ENCODE peak calls at places on chromosomes 7 and 10, in seven cellular contexts. E, Z, V, I, L, K and Q are unnamed samples.

GRCh38 chr10:56633876-56634452 is 272.9 kb upstream of the ZWINT start:
- DNase-seq in E (no peak), Z (no peak), V (no peak), I (no peak), L (peak), K (no peak), Q (no peak)

GRCh38 chr10:51341216-51341615 is 266.9 kb downstream of the PRKG1 start:
- DNase-seq in E (no peak), Z (no peak), V (no peak), I (no peak), L (no peak), K (no peak), Q (peak)

GRCh38 chr10:97939446-97939990 is 89.9 kb downstream of the GOLGA7B start:
- DNase-seq in E (no peak), Z (no peak), V (no peak), I (no peak), L (no peak), K (no peak), Q (no peak)

GRCh38 chr7:55065079-55065478 is 46.3 kb downstream of the EGFR start:
- DNase-seq in E (peak), Z (no peak), V (no peak), I (no peak), L (peak), K (no peak), Q (peak)

GRCh38 chr7:131157530-131158243 is 170.0 kb upstream of the MKLN1 start:
- DNase-seq in E (no peak), Z (no peak), V (no peak), I (no peak), L (no peak), K (peak), Q (no peak)

GRCh38 chr7:130387628-130388403 is 7.5 kb downstream of the CPA1 start:
- DNase-seq in E (no peak), Z (no peak), V (no peak), I (no peak), L (no peak), K (no peak), Q (no peak)

GRCh38 chr7:153457796-153458195 is 594.4 kb upstream of the DPP6 start:
- DNase-seq in E (no peak), Z (no peak), V (no peak), I (no peak), L (no peak), K (no peak), Q (no peak)

GRCh38 chr10:62426086-62426485 is 51.9 kb downstream of the ZNF365 start:
- DNase-seq in E (peak), Z (no peak), V (no peak), I (no peak), L (no peak), K (no peak), Q (no peak)

GRCh38 chr7:155591055-155591750 is 44.8 kb upstream of the CNPY1 start:
- DNase-seq in E (no peak), Z (peak), V (no peak), I (no peak), L (no peak), K (no peak), Q (no peak)

GRCh38 chr7:134083766-134084487 is 43.2 kb upstream of the LRGUK start:
- DNase-seq in E (no peak), Z (peak), V (no peak), I (no peak), L (no peak), K (no peak), Q (no peak)

GRCh38 chr10:55734112-55734511 is 626.9 kb downstream of the ZWINT start:
- DNase-seq in E (no peak), Z (no peak), V (no peak), I (no peak), L (no peak), K (no peak), Q (no peak)

GRCh38 chr7:26334171-26334570 is 42.5 kb downstream of the SNX10 start:
- DNase-seq in E (no peak), Z (no peak), V (no peak), I (no peak), L (no peak), K (no peak), Q (no peak)

GRCh38 chr10:385571-386300 is 250.5 kb downstream of the ZMYND11 start:
- DNase-seq in E (no peak), Z (no peak), V (no peak), I (no peak), L (no peak), K (no peak), Q (no peak)

GRCh38 chr7:2701832-2702593 is 14.0 kb downstream of the AMZ1 start:
- DNase-seq in E (no peak), Z (no peak), V (peak), I (no peak), L (no peak), K (no peak), Q (no peak)

GRCh38 chr10:98029149-98030092 is 1.0 kb downstream of the CRTAC1 start:
- DNase-seq in E (no peak), Z (no peak), V (peak), I (no peak), L (no peak), K (peak), Q (no peak)

GRCh38 chr7:105647591-105647990 is 66.3 kb upstream of the EFCAB10 start:
- DNase-seq in E (peak), Z (no peak), V (no peak), I (no peak), L (no peak), K (no peak), Q (no peak)

GRCh38 chr10:131689486-131689885 is 211.3 kb upstream of the PPP2R2D start:
- DNase-seq in E (no peak), Z (no peak), V (no peak), I (no peak), L (no peak), K (no peak), Q (no peak)

GRCh38 chr10:71952745-71953144 is 11.4 kb upstream of the CHST3 start:
- DNase-seq in E (no peak), Z (no peak), V (no peak), I (no peak), L (no peak), K (no peak), Q (no peak)

GRCh38 chr7:110964770-110965169 is 126.2 kb upstream of the LRRN3 start:
- DNase-seq in E (no peak), Z (no peak), V (no peak), I (no peak), L (no peak), K (no peak), Q (no peak)

GRCh38 chr10:8180756-8181155 is 126.3 kb downstream of the GATA3 start:
- DNase-seq in E (no peak), Z (no peak), V (peak), I (no peak), L (no peak), K (no peak), Q (no peak)

GRCh38 chr10:80517416-80518142 is 20.1 kb upstream of the SH2D4B start:
- DNase-seq in E (no peak), Z (no peak), V (no peak), I (no peak), L (no peak), K (no peak), Q (no peak)

GRCh38 chr10:59383436-59383835 is 21.1 kb upstream of the FAM13C start:
- DNase-seq in E (no peak), Z (no peak), V (no peak), I (no peak), L (no peak), K (no peak), Q (no peak)

GRCh38 chr10:59384761-59385160 is 22.4 kb upstream of the FAM13C start:
- DNase-seq in E (no peak), Z (no peak), V (no peak), I (no peak), L (no peak), K (no peak), Q (no peak)

GRCh38 chr10:59383908-59384307 is 21.6 kb upstream of the FAM13C start:
- DNase-seq in E (no peak), Z (no peak), V (no peak), I (no peak), L (no peak), K (no peak), Q (no peak)

GRCh38 chr10:59381687-59382086 is 19.3 kb upstream of the FAM13C start:
- DNase-seq in E (no peak), Z (no peak), V (no peak), I (no peak), L (no peak), K (no peak), Q (no peak)

DNA sequence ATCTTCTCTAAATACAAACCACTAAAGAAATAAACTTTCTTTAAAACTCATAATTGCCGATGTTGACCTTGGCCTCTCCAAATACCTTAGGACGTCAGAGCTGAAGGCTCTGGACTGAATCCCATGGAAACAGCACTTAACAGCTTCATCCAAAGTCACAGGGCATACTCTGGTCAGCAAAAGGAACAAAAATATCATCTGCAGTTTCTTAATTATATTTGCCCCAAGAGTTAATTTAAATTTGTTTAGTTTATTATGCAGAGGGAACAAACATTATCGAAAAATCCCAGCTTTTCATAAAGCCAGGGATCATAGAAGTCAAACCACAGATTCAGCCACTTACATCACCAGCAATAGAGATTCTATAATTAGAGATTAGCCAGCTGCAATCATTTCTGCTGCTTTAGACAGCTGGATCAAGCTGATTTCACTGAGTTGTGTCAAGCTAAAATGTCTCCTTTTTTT is 20.5 kb upstream of the FAM13C start:
- DNase-seq in E (no peak), Z (no peak), V (no peak), I (no peak), L (no peak), K (no peak), Q (no peak)
- TF ChIP-seq POLR2AphosphoS5 in E (no peak), Z (no peak), V (no peak), I (no peak), L (no peak), K (no peak), Q (no peak)

GRCh38 chr10:78876449-78876848 is 192.3 kb upstream of the ZMIZ1 start:
- DNase-seq in E (no peak), Z (no peak), V (no peak), I (no peak), L (no peak), K (peak), Q (peak)

GRCh38 chr10:78875331-78875877 is 193.4 kb upstream of the ZMIZ1 start:
- DNase-seq in E (no peak), Z (no peak), V (no peak), I (no peak), L (no peak), K (peak), Q (no peak)

GRCh38 chr10:78875932-78876331 is 192.8 kb upstream of the ZMIZ1 start:
- DNase-seq in E (no peak), Z (no peak), V (no peak), I (no peak), L (no peak), K (peak), Q (no peak)

GRCh38 chr10:78879621-78880020 is 189.1 kb upstream of the ZMIZ1 start:
- DNase-seq in E (no peak), Z (no peak), V (no peak), I (no peak), L (no peak), K (no peak), Q (no peak)
- TF ChIP-seq MAX in E (no peak), Z (no peak), V (no peak), I (no peak), L (no peak), K (no peak), Q (no peak)

GRCh38 chr10:118287076-118287806 is 54.9 kb downstream of the FAM204A start:
- DNase-seq in E (no peak), Z (no peak), V (peak), I (no peak), L (no peak), K (no peak), Q (no peak)

GRCh38 chr10:118278649-118279048 is 63.5 kb downstream of the FAM204A start:
- DNase-seq in E (no peak), Z (no peak), V (no peak), I (no peak), L (no peak), K (no peak), Q (peak)

GRCh38 chr10:118277871-118278270 is 64.3 kb downstream of the FAM204A start:
- DNase-seq in E (no peak), Z (no peak), V (no peak), I (no peak), L (no peak), K (no peak), Q (no peak)

GRCh38 chr10:118286051-118286838 is 55.9 kb downstream of the FAM204A start:
- DNase-seq in E (no peak), Z (no peak), V (no peak), I (no peak), L (no peak), K (no peak), Q (no peak)

DNA sequence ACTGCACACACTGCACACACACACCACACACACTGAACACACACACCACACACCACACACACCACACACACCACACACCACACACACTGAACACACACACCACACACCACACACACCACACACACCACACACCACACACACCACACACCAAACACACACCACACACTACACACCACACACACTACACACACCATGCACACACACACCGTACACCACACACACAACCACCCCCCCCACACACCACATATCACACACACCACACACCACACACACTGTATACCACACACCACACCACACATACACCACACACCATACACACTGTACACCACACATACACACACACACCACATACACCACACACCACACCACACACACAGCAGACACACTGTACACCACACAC is 59.5 kb downstream of the FAM204A start:
- DNase-seq in E (no peak), Z (no peak), V (no peak), I (no peak), L (no peak), K (no peak), Q (no peak)
- H3K9ac ChIP-seq in E (no peak), Z (no peak), V (no peak), I (no peak), L (no peak), K (no peak), Q (no peak)

DNA sequence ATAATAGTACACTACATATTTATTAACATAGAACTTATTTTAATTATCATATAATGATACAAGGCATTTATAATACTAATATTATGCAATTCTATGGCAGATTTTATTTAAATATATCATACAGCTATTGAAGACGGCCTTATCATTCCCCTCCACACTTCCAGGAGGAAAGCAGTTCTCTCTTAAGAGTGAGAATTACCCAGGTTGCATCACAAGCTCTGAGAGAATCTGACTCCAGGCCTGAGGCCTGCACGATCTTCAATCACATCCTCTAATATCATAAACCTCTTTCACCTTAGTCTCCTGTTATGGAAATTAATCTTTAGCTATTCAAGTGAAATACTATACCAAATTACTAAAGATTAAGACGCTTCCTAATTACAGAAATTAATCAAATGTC is 564.4 kb downstream of the PARD3 start:
- DNase-seq in E (no peak), Z (no peak), V (no peak), I (no peak), L (no peak), K (no peak), Q (peak)
- TF ChIP-seq POLR2AphosphoS5 in E (no peak), Z (no peak), V (no peak), I (no peak), L (no peak), K (no peak), Q (no peak)

GRCh38 chr7:71506822-71507221 is 374.9 kb downstream of the GALNT17 start:
- DNase-seq in E (no peak), Z (no peak), V (no peak), I (no peak), L (no peak), K (no peak), Q (no peak)

GRCh38 chr7:71509381-71509780 is 377.4 kb downstream of the GALNT17 start:
- DNase-seq in E (no peak), Z (no peak), V (no peak), I (no peak), L (no peak), K (no peak), Q (no peak)

GRCh38 chr7:71507665-71508064 is 375.7 kb downstream of the GALNT17 start:
- DNase-seq in E (no peak), Z (no peak), V (no peak), I (no peak), L (no peak), K (no peak), Q (no peak)

DNA sequence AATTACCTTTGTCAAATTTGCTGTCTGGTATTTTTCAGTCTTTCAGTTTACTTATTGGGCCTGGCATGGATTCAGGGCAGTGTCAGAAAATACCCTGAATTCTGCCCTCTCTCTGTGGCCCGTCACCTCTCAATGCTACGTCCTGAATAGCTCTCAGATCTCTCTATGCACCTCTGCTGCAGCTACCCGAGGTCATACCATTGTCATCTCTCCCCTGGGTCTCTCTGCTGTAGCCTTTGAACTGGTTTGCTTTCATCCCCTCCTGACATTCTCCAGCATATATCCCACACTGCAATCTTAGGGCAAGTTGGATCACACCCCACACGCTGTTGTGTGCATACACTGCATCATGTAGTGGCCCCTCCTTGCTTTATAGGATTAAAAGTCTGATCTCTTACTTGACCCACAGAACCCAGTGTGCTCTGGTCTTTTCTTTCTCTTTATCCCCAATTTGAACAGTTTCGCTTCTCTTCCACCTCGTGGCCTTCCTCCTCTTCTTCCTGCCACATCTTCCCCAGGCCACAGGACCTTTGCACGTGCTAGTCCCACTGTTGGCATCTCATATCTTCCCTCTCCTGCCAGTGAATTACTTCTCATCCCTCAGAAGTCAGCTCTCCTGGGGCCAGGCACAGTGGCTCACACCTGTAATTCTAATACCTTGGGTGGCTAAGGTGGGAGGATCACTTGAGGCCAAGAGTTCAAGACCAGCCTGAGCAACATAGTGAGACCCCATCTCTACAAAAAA is 372.9 kb downstream of the GALNT17 start:
- DNase-seq in E (no peak), Z (no peak), V (no peak), I (no peak), L (no peak), K (no peak), Q (no peak)
- TF ChIP-seq MAX in E (no peak), Z (no peak), V (no peak), I (no peak), L (no peak), K (no peak), Q (no peak)

GRCh38 chr7:44881610-44882009 is 3.7 kb downstream of the PURB start:
- DNase-seq in E (no peak), Z (no peak), V (no peak), I (no peak), L (no peak), K (no peak), Q (peak)
- H3K9ac ChIP-seq in E (no peak), Z (no peak), V (peak), I (peak), L (peak), K (no peak), Q (peak)